ENCODE peak calls at places on chromosomes 16 and 17, in six cellular contexts. O is small intestine; T is stimulated activated CD4-positive, alpha-beta T cell treated with anti-CD3 and anti-CD28 coated beads, Interleukin-12 subunit alpha, Interleukin-12 subunit beta, amount 100 ng/mL, for 24 hours; L is RCC 7860; K is activated CD4-positive, CD25-positive, alpha-beta regulatory T cell; P is skeletal muscle cell. R is an unnamed sample.

GRCh38 chr16:79795556-79795955 is 195.0 kb upstream of the MAF start:
- DNase-seq in T (no peak), O (no peak), P (no peak), K (no peak), L (no peak), R (no peak)

GRCh38 chr17:70405492-70406220 is 236.3 kb downstream of the KCNJ2 start:
- DNase-seq in P (peak; percentile 93), O (no peak), K (no peak), T (no peak), L (peak; percentile 94), R (no peak)

GRCh38 chr17:27256225-27257030 is 37.5 kb upstream of the WSB1 start:
- DNase-seq in O (no peak), T (no peak), P (peak; percentile 74), K (no peak), L (no peak), R (no peak)

GRCh38 chr16:84982434-84982833 is 28.9 kb downstream of the ZDHHC7 start:
- DNase-seq in T (no peak), P (no peak), K (no peak), L (no peak), O (peak; percentile 94), R (no peak)

GRCh38 chr16:66293932-66294331 is 72.6 kb upstream of the CDH5 start:
- DNase-seq in T (no peak), O (no peak), L (no peak), P (no peak), K (no peak), R (no peak)

GRCh38 chr16:49127103-49127502 is 154.5 kb downstream of the CBLN1 start:
- DNase-seq in L (no peak), K (no peak), O (no peak), P (no peak), T (no peak), R (no peak)

GRCh38 chr16:11538880-11539279 is 47.8 kb downstream of the LITAF start:
- DNase-seq in O (no peak), T (no peak), L (no peak), P (no peak), K (no peak), R (no peak)

GRCh38 chr16:65004570-65004969 is 117.3 kb downstream of the CDH11 start:
- DNase-seq in P (no peak), L (no peak), K (no peak), T (no peak), O (no peak), R (no peak)

GRCh38 chr17:65009848-65010247 is 46.7 kb downstream of the GNA13 start:
- DNase-seq in K (no peak), P (no peak), L (no peak), O (no peak), T (no peak), R (no peak)

GRCh38 chr17:8799001-8799850 is at the start of gene MFSD6L:
- DNase-seq in T (no peak), L (no peak), P (no peak), K (no peak), O (peak; percentile 80), R (peak; percentile 87)

GRCh38 chr17:73291260-73291801 is 20.5 kb downstream of the CDC42EP4 start:
- DNase-seq in P (peak; percentile 70), K (no peak), O (peak; percentile 71), T (no peak), L (peak; percentile 97), R (peak; percentile 89)

GRCh38 chr16:22210285-22210684 is 4.2 kb downstream of the EEF2K start:
- DNase-seq in T (no peak), O (no peak), L (no peak), P (no peak), K (no peak), R (no peak)

GRCh38 chr17:38844261-38844757 is 9.2 kb downstream of the RPL23 start:
- DNase-seq in P (no peak), O (peak; percentile 34), L (no peak), T (no peak), K (no peak), R (no peak)

R was measured in kidney.